ENCODE peak calls at places on chromosomes 3 and 15, in five cellular contexts. S is MM.1S, T is HL-60, B is mesendoderm, M is MG63. A is an unnamed sample.

GRCh38 chr3:69865920-69866679 is 126.8 kb downstream of the MITF start:
- DNase-seq in S (no peak), T (no peak), B (peak), M (no peak), A (no peak)

GRCh38 chr3:138833908-138834358 is 795 bp downstream of the PIK3CB start:
- DNase-seq in S (no peak), T (peak), B (peak), M (peak), A (peak)

GRCh38 chr3:42163622-42164244 is 72.6 kb downstream of the TRAK1 start:
- DNase-seq in S (no peak), T (no peak), B (no peak), M (no peak), A (no peak)

GRCh38 chr3:139588450-139588849 is 48.9 kb upstream of the RBP1 start:
- DNase-seq in S (peak), T (no peak), B (peak), M (peak), A (peak)

GRCh38 chr3:162538906-162539305 is 1042.3 kb downstream of the OTOL1 start:
- DNase-seq in S (no peak), T (no peak), B (no peak), M (no peak), A (no peak)

GRCh38 chr3:188439080-188439479 is 285.1 kb downstream of the LPP start:
- DNase-seq in S (no peak), T (no peak), B (no peak), M (no peak), A (peak)

GRCh38 chr15:38699633-38700230 is 135.1 kb upstream of the RASGRP1 start:
- DNase-seq in S (peak), T (peak), B (peak), M (peak), A (peak)

GRCh38 chr3:64242435-64242834 is 17.2 kb upstream of the PRICKLE2 start:
- DNase-seq in S (no peak), T (no peak), B (no peak), M (no peak), A (no peak)

GRCh38 chr3:130354430-130354829 is 9.0 kb downstream of the COL6A5 start:
- DNase-seq in S (no peak), T (peak), B (peak), M (no peak), A (peak)

GRCh38 chr15:86327230-86327865 is 247.7 kb downstream of the AGBL1 start:
- DNase-seq in S (no peak), T (no peak), B (no peak), M (no peak), A (no peak)

GRCh38 chr15:63532307-63532744 is 27.9 kb downstream of the USP3 start:
- DNase-seq in S (no peak), T (no peak), B (no peak), M (no peak), A (no peak)

GRCh38 chr3:50625879-50626182 is 8.9 kb downstream of the MAPKAPK3 start:
- DNase-seq in S (no peak), T (no peak), B (no peak), M (no peak), A (no peak)

GRCh38 chr3:37626722-37627565 is 234.7 kb upstream of the CTDSPL start:
- DNase-seq in S (no peak), T (no peak), B (no peak), M (no peak), A (no peak)

GRCh38 chr3:128557531-128558280 is 64.7 kb upstream of the GATA2 start:
- DNase-seq in S (no peak), T (no peak), B (no peak), M (no peak), A (no peak)

GRCh38 chr15:58276924-58277323 is 138.7 kb downstream of the AQP9 start:
- DNase-seq in S (no peak), T (no peak), B (no peak), M (no peak), A (no peak)

GRCh38 chr3:48088056-48088748 is 72.0 kb upstream of the MAP4 start:
- DNase-seq in S (no peak), T (peak), B (peak), M (peak), A (peak)

GRCh38 chr3:138455801-138456716 is 21.6 kb downstream of the ESYT3 start:
- DNase-seq in S (no peak), T (no peak), B (no peak), M (peak), A (no peak)

GRCh38 chr15:72912121-72912520 is 128.6 kb upstream of the ADPGK start:
- DNase-seq in S (no peak), T (no peak), B (no peak), M (no peak), A (no peak)

GRCh38 chr15:66388576-66388975 is 1.9 kb downstream of the MAP2K1 start:
- DNase-seq in S (no peak), T (no peak), B (no peak), M (no peak), A (peak)
- H3K4me3 ChIP-seq in S (peak), T (no peak), B (no peak), M (peak), A (peak)

GRCh38 chr15:88744548-88745020 is 58.7 kb upstream of the ACAN start:
- DNase-seq in S (no peak), T (no peak), B (peak), M (no peak), A (no peak)
- H3K4me3 ChIP-seq in S (no peak), T (no peak), B (no peak), M (no peak), A (no peak)

GRCh38 chr3:123069021-123069381 is 2.2 kb downstream of the PDIA5 start:
- DNase-seq in S (no peak), T (no peak), B (no peak), M (no peak), A (no peak)
- H3K4me3 ChIP-seq in S (no peak), T (no peak), B (peak), M (no peak), A (no peak)

DNA sequence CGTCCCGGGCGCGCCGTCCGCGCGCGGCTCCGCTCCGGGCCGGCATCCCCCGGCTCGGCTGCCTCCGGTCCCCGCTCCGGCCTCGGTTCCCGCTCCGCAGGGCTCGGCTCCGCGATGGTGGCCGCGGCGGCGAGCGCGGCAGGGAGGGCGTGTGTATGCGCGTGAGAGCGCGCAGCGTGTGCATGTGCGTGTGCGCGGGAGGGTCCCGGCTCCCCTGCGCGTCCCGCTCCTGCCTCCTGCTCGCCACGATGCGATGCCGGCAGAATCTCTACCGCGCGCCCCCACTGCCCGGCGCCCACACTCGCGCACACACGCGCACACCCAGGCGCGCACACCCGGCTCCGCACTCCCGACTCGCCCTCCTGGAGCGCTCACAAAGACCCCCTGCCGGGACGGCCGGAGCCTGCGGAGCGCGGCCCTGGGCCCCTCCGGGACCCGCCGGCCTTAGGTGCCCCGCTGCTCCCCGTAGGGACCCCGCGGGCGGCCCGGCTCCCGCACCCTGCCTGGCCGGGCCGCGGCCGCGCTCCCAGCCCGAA is 186.6 kb upstream of the LINGO1 start:
- DNase-seq in S (no peak), T (no peak), B (no peak), M (peak), A (no peak)
- H3K4me3 ChIP-seq in S (no peak), T (no peak), B (peak), M (peak), A (no peak)

DNA sequence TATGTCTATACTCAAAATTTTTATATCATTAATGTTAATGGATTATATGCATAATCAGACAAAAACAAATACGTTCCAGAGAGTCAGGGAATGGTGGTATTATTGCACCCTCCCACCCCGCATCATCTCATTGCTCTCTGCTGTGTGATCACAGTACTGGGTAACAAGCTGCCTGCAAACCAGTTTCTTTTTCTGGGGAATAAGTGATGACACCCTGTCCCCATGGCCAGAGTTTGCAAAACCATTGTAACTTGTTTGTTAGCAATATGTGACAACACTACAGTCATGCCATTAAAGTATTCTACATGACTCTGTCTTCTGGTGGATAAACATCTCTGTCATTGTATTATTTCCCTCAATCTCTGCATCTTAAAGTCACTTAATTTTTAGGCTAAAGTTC is 39.5 kb downstream of the ZBTB38 start:
- DNase-seq in S (peak), T (no peak), B (no peak), M (no peak), A (no peak)
- H3K4me3 ChIP-seq in S (peak), T (no peak), B (no peak), M (no peak), A (no peak)